ENCODE peak calls at places on chromosomes 7 and 10, in four cellular contexts. One of them, this sample, is unnamed.

GRCh38 chr10:102904337-102904736 is 13.8 kb upstream of the CNNM2 start:
- DNase-seq in left ventricle myocardium inferior: no peak
- DNase-seq in T-helper 22 cell: no peak
- DNase-seq in Caki2: no peak
- DNase-seq in this sample: no peak

GRCh38 chr7:27155816-27156507 is 513 bp downstream of the HOXA7 start:
- DNase-seq in left ventricle myocardium inferior: no peak
- DNase-seq in T-helper 22 cell: no peak
- DNase-seq in Caki2: peak
- DNase-seq in this sample: no peak

GRCh38 chr7:46352335-46352954 is 431.4 kb upstream of the IGFBP3 start:
- DNase-seq in left ventricle myocardium inferior: no peak
- DNase-seq in T-helper 22 cell: no peak
- DNase-seq in Caki2: peak
- DNase-seq in this sample: no peak

GRCh38 chr7:80943342-80943741 is 24.5 kb upstream of the SEMA3C start:
- DNase-seq in left ventricle myocardium inferior: no peak
- DNase-seq in T-helper 22 cell: no peak
- DNase-seq in Caki2: no peak
- DNase-seq in this sample: no peak

GRCh38 chr10:51718804-51719291 is 19.5 kb upstream of the CSTF2T start:
- DNase-seq in left ventricle myocardium inferior: no peak
- DNase-seq in T-helper 22 cell: no peak
- DNase-seq in Caki2: peak
- DNase-seq in this sample: no peak

GRCh38 chr10:48929413-48929990 is 10.1 kb downstream of the LRRC18 start:
- DNase-seq in left ventricle myocardium inferior: no peak
- DNase-seq in T-helper 22 cell: no peak
- DNase-seq in Caki2: no peak
- DNase-seq in this sample: no peak

GRCh38 chr7:35605760-35606159 is 89.2 kb downstream of the HERPUD2 start:
- DNase-seq in left ventricle myocardium inferior: no peak
- DNase-seq in T-helper 22 cell: no peak
- DNase-seq in Caki2: peak
- DNase-seq in this sample: no peak

GRCh38 chr10:120012566-120012965 is 120.0 kb downstream of the SEC23IP start:
- DNase-seq in left ventricle myocardium inferior: no peak
- DNase-seq in T-helper 22 cell: no peak
- DNase-seq in Caki2: peak
- DNase-seq in this sample: no peak

GRCh38 chr7:137956591-137956990 is 45.3 kb downstream of the CREB3L2 start:
- DNase-seq in left ventricle myocardium inferior: no peak
- DNase-seq in T-helper 22 cell: no peak
- DNase-seq in Caki2: no peak
- DNase-seq in this sample: no peak

GRCh38 chr10:49352323-49352722 is 43.6 kb downstream of the DRGX start:
- DNase-seq in left ventricle myocardium inferior: no peak
- DNase-seq in T-helper 22 cell: no peak
- DNase-seq in Caki2: no peak
- DNase-seq in this sample: no peak

GRCh38 chr10:90399782-90400181 is 458.1 kb downstream of the HTR7 start:
- DNase-seq in left ventricle myocardium inferior: no peak
- DNase-seq in T-helper 22 cell: no peak
- DNase-seq in Caki2: no peak
- DNase-seq in this sample: no peak

GRCh38 chr10:124321433-124322072 is 97.2 kb downstream of the OAT start:
- DNase-seq in left ventricle myocardium inferior: no peak
- DNase-seq in T-helper 22 cell: no peak
- DNase-seq in Caki2: no peak
- DNase-seq in this sample: no peak

GRCh38 chr10:1142596-1142995 is 86.4 kb downstream of the WDR37 start:
- DNase-seq in left ventricle myocardium inferior: no peak
- DNase-seq in T-helper 22 cell: no peak
- DNase-seq in Caki2: no peak
- DNase-seq in this sample: no peak

GRCh38 chr7:123594813-123595241 is 6.8 kb upstream of the ASB15 start:
- DNase-seq in left ventricle myocardium inferior: no peak
- DNase-seq in T-helper 22 cell: no peak
- DNase-seq in Caki2: no peak
- DNase-seq in this sample: no peak

GRCh38 chr7:77657427-77658331 is 38.6 kb upstream of the RSBN1L start:
- DNase-seq in left ventricle myocardium inferior: no peak
- DNase-seq in T-helper 22 cell: no peak
- DNase-seq in Caki2: peak
- DNase-seq in this sample: no peak

GRCh38 chr10:123014772-123015171 is 6.0 kb downstream of the ACADSB start:
- DNase-seq in left ventricle myocardium inferior: no peak
- DNase-seq in T-helper 22 cell: no peak
- DNase-seq in Caki2: no peak
- DNase-seq in this sample: no peak

GRCh38 chr7:39333701-39334100 is 232.5 kb upstream of the YAE1 start:
- DNase-seq in left ventricle myocardium inferior: no peak
- DNase-seq in T-helper 22 cell: no peak
- DNase-seq in Caki2: no peak
- DNase-seq in this sample: no peak

GRCh38 chr10:77872947-77873557 is 53.5 kb downstream of the DLG5 start:
- DNase-seq in left ventricle myocardium inferior: no peak
- DNase-seq in T-helper 22 cell: no peak
- DNase-seq in Caki2: no peak
- DNase-seq in this sample: no peak

GRCh38 chr7:68147621-68148238 is 1151.1 kb downstream of the TYW1 start:
- DNase-seq in left ventricle myocardium inferior: no peak
- DNase-seq in T-helper 22 cell: no peak
- DNase-seq in Caki2: no peak
- DNase-seq in this sample: no peak

GRCh38 chr10:22552888-22553378 is 161.4 kb downstream of the PIP4K2A start:
- DNase-seq in left ventricle myocardium inferior: no peak
- DNase-seq in T-helper 22 cell: no peak
- DNase-seq in Caki2: peak
- DNase-seq in this sample: peak

GRCh38 chr10:118983263-118983662 is 46.3 kb upstream of the NANOS1 start:
- DNase-seq in left ventricle myocardium inferior: no peak
- DNase-seq in T-helper 22 cell: no peak
- DNase-seq in Caki2: no peak
- DNase-seq in this sample: no peak

GRCh38 chr7:141208539-141208938 is 134.7 kb downstream of the TMEM178B start:
- DNase-seq in left ventricle myocardium inferior: no peak
- DNase-seq in T-helper 22 cell: no peak
- DNase-seq in Caki2: no peak
- DNase-seq in this sample: no peak

GRCh38 chr10:86313621-86314041 is 53.0 kb downstream of the GRID1 start:
- DNase-seq in left ventricle myocardium inferior: no peak
- DNase-seq in T-helper 22 cell: no peak
- DNase-seq in Caki2: no peak
- DNase-seq in this sample: no peak

GRCh38 chr7:123070702-123071286 is 75.3 kb upstream of the TAS2R16 start:
- DNase-seq in left ventricle myocardium inferior: no peak
- DNase-seq in T-helper 22 cell: no peak
- DNase-seq in Caki2: no peak
- DNase-seq in this sample: no peak

GRCh38 chr10:65900271-65900670 is 1025.6 kb upstream of the LRRTM3 start:
- DNase-seq in left ventricle myocardium inferior: no peak
- DNase-seq in T-helper 22 cell: no peak
- DNase-seq in Caki2: no peak
- DNase-seq in this sample: no peak

GRCh38 chr10:130393342-130393741 is 257.2 kb downstream of the GLRX3 start:
- DNase-seq in left ventricle myocardium inferior: no peak
- DNase-seq in T-helper 22 cell: no peak
- DNase-seq in Caki2: no peak
- DNase-seq in this sample: no peak

GRCh38 chr10:124285587-124286527 is 132.9 kb downstream of the OAT start:
- DNase-seq in left ventricle myocardium inferior: peak
- DNase-seq in T-helper 22 cell: no peak
- DNase-seq in Caki2: no peak
- DNase-seq in this sample: no peak

GRCh38 chr7:73811760-73812168 is 19.0 kb upstream of the CLDN4 start:
- DNase-seq in left ventricle myocardium inferior: peak
- DNase-seq in T-helper 22 cell: peak
- DNase-seq in Caki2: no peak
- DNase-seq in this sample: peak

GRCh38 chr7:25256424-25256823 is 28.1 kb upstream of the NPVF start:
- DNase-seq in left ventricle myocardium inferior: no peak
- DNase-seq in T-helper 22 cell: no peak
- DNase-seq in Caki2: no peak
- DNase-seq in this sample: no peak

GRCh38 chr7:129779602-129780256 is 168.2 kb downstream of the NRF1 start:
- DNase-seq in left ventricle myocardium inferior: no peak
- DNase-seq in T-helper 22 cell: no peak
- DNase-seq in Caki2: peak
- DNase-seq in this sample: no peak

GRCh38 chr10:53664620-53665019 is 892.0 kb upstream of the MBL2 start:
- DNase-seq in left ventricle myocardium inferior: no peak
- DNase-seq in T-helper 22 cell: no peak
- DNase-seq in Caki2: no peak
- DNase-seq in this sample: no peak